ENCODE peak calls at places on chromosomes 13 and 19, in six cellular contexts. One of them, this sample, is unnamed.

GRCh38 chr19:10682397-10683063 is 18.7 kb upstream of the QTRT1 start:
- DNase-seq in cardiac fibroblast: no peak
- DNase-seq in dorsolateral prefrontal cortex: no peak
- DNase-seq in mesothelial cell of epicardium: no peak
- DNase-seq in psoas muscle: no peak
- DNase-seq in CD8-positive, alpha-beta T cell: no peak
- DNase-seq in this sample: no peak

GRCh38 chr13:92265408-92265807 is 867.0 kb downstream of the GPC5 start:
- DNase-seq in cardiac fibroblast: peak; percentile 9
- DNase-seq in dorsolateral prefrontal cortex: no peak
- DNase-seq in mesothelial cell of epicardium: no peak
- DNase-seq in psoas muscle: no peak
- DNase-seq in CD8-positive, alpha-beta T cell: no peak
- DNase-seq in this sample: no peak

GRCh38 chr13:95676100-95676774 is 702 bp upstream of the DNAJC3 start:
- DNase-seq in cardiac fibroblast: peak; percentile 50
- DNase-seq in dorsolateral prefrontal cortex: no peak
- DNase-seq in mesothelial cell of epicardium: no peak
- DNase-seq in psoas muscle: peak; percentile 57
- DNase-seq in CD8-positive, alpha-beta T cell: peak; percentile 33
- DNase-seq in this sample: peak; percentile 21

GRCh38 chr19:16288544-16288943 is 36.1 kb upstream of the KLF2 start:
- DNase-seq in cardiac fibroblast: peak; percentile 43
- DNase-seq in dorsolateral prefrontal cortex: no peak
- DNase-seq in mesothelial cell of epicardium: no peak
- DNase-seq in psoas muscle: no peak
- DNase-seq in CD8-positive, alpha-beta T cell: no peak
- DNase-seq in this sample: no peak

GRCh38 chr13:52695856-52696255 is 43.2 kb downstream of the SUGT1 start:
- DNase-seq in cardiac fibroblast: peak; percentile 65
- DNase-seq in dorsolateral prefrontal cortex: no peak
- DNase-seq in mesothelial cell of epicardium: no peak
- DNase-seq in psoas muscle: no peak
- DNase-seq in CD8-positive, alpha-beta T cell: no peak
- DNase-seq in this sample: no peak

GRCh38 chr13:71799320-71799719 is 67.7 kb downstream of the DACH1 start:
- DNase-seq in cardiac fibroblast: no peak
- DNase-seq in dorsolateral prefrontal cortex: no peak
- DNase-seq in mesothelial cell of epicardium: no peak
- DNase-seq in psoas muscle: no peak
- DNase-seq in CD8-positive, alpha-beta T cell: no peak
- DNase-seq in this sample: no peak

GRCh38 chr13:109684836-109685602 is 101.4 kb downstream of the IRS2 start:
- DNase-seq in cardiac fibroblast: peak; percentile 66
- DNase-seq in dorsolateral prefrontal cortex: no peak
- DNase-seq in mesothelial cell of epicardium: no peak
- DNase-seq in psoas muscle: no peak
- DNase-seq in CD8-positive, alpha-beta T cell: no peak
- DNase-seq in this sample: no peak

GRCh38 chr13:75963318-75963717 is 327.2 kb downstream of the LMO7 start:
- DNase-seq in cardiac fibroblast: no peak
- DNase-seq in dorsolateral prefrontal cortex: no peak
- DNase-seq in mesothelial cell of epicardium: no peak
- DNase-seq in psoas muscle: no peak
- DNase-seq in CD8-positive, alpha-beta T cell: no peak
- DNase-seq in this sample: no peak

GRCh38 chr19:10677796-10678195 is 23.4 kb upstream of the QTRT1 start:
- DNase-seq in cardiac fibroblast: no peak
- DNase-seq in dorsolateral prefrontal cortex: no peak
- DNase-seq in mesothelial cell of epicardium: no peak
- DNase-seq in psoas muscle: no peak
- DNase-seq in CD8-positive, alpha-beta T cell: no peak
- DNase-seq in this sample: no peak

GRCh38 chr13:107450931-107451330 is 764.4 kb downstream of the LIG4 start:
- DNase-seq in cardiac fibroblast: peak; percentile 68
- DNase-seq in dorsolateral prefrontal cortex: no peak
- DNase-seq in mesothelial cell of epicardium: no peak
- DNase-seq in psoas muscle: no peak
- DNase-seq in CD8-positive, alpha-beta T cell: no peak
- DNase-seq in this sample: no peak

GRCh38 chr19:38478273-38478971 is 44.9 kb downstream of the RYR1 start:
- DNase-seq in cardiac fibroblast: peak; percentile 7
- DNase-seq in dorsolateral prefrontal cortex: no peak
- DNase-seq in mesothelial cell of epicardium: no peak
- DNase-seq in psoas muscle: no peak
- DNase-seq in CD8-positive, alpha-beta T cell: no peak
- DNase-seq in this sample: peak; percentile 43

GRCh38 chr13:30697177-30697953 is 38.0 kb upstream of the ALOX5AP start:
- DNase-seq in cardiac fibroblast: no peak
- DNase-seq in dorsolateral prefrontal cortex: no peak
- DNase-seq in mesothelial cell of epicardium: no peak
- DNase-seq in psoas muscle: no peak
- DNase-seq in CD8-positive, alpha-beta T cell: no peak
- DNase-seq in this sample: no peak

GRCh38 chr13:31151837-31152236 is 9.9 kb downstream of the HSPH1 start:
- DNase-seq in cardiac fibroblast: no peak
- DNase-seq in dorsolateral prefrontal cortex: no peak
- DNase-seq in mesothelial cell of epicardium: no peak
- DNase-seq in psoas muscle: no peak
- DNase-seq in CD8-positive, alpha-beta T cell: no peak
- DNase-seq in this sample: no peak

GRCh38 chr13:50989476-50989875 is 79.9 kb downstream of the RNASEH2B start:
- DNase-seq in cardiac fibroblast: peak; percentile 25
- DNase-seq in dorsolateral prefrontal cortex: no peak
- DNase-seq in mesothelial cell of epicardium: no peak
- DNase-seq in psoas muscle: peak; percentile 54
- DNase-seq in CD8-positive, alpha-beta T cell: no peak
- DNase-seq in this sample: no peak

GRCh38 chr13:33782631-33783030 is 35.3 kb upstream of the RFC3 start:
- DNase-seq in cardiac fibroblast: no peak
- DNase-seq in dorsolateral prefrontal cortex: no peak
- DNase-seq in mesothelial cell of epicardium: no peak
- DNase-seq in psoas muscle: no peak
- DNase-seq in CD8-positive, alpha-beta T cell: no peak
- DNase-seq in this sample: no peak

GRCh38 chr19:10151521-10151920 is 31.8 kb upstream of the EIF3G start:
- DNase-seq in cardiac fibroblast: no peak
- DNase-seq in dorsolateral prefrontal cortex: no peak
- DNase-seq in mesothelial cell of epicardium: no peak
- DNase-seq in psoas muscle: no peak
- DNase-seq in CD8-positive, alpha-beta T cell: no peak
- DNase-seq in this sample: no peak

GRCh38 chr13:32262619-32263018 is 52.5 kb downstream of the ZAR1L start:
- DNase-seq in cardiac fibroblast: no peak
- DNase-seq in dorsolateral prefrontal cortex: no peak
- DNase-seq in mesothelial cell of epicardium: no peak
- DNase-seq in psoas muscle: no peak
- DNase-seq in CD8-positive, alpha-beta T cell: no peak
- DNase-seq in this sample: no peak

GRCh38 chr19:46606681-46607440 is 5.7 kb downstream of the CALM3 start:
- DNase-seq in cardiac fibroblast: no peak
- DNase-seq in dorsolateral prefrontal cortex: no peak
- DNase-seq in mesothelial cell of epicardium: no peak
- DNase-seq in psoas muscle: peak; percentile 30
- DNase-seq in CD8-positive, alpha-beta T cell: no peak
- DNase-seq in this sample: no peak

GRCh38 chr13:107459430-107459829 is 755.9 kb downstream of the LIG4 start:
- DNase-seq in cardiac fibroblast: peak; percentile 14
- DNase-seq in dorsolateral prefrontal cortex: no peak
- DNase-seq in mesothelial cell of epicardium: no peak
- DNase-seq in psoas muscle: no peak
- DNase-seq in CD8-positive, alpha-beta T cell: no peak
- DNase-seq in this sample: no peak

GRCh38 chr19:6590458-6591319 is at the start of gene CD70:
- DNase-seq in cardiac fibroblast: no peak
- DNase-seq in dorsolateral prefrontal cortex: no peak
- DNase-seq in mesothelial cell of epicardium: no peak
- DNase-seq in psoas muscle: no peak
- DNase-seq in CD8-positive, alpha-beta T cell: peak; percentile 32
- DNase-seq in this sample: peak; percentile 19

GRCh38 chr19:11673608-11674041 is 65.1 kb downstream of the ZNF823 start:
- DNase-seq in cardiac fibroblast: peak; percentile 71
- DNase-seq in dorsolateral prefrontal cortex: peak; percentile 55
- DNase-seq in mesothelial cell of epicardium: peak; percentile 39
- DNase-seq in psoas muscle: peak; percentile 73
- DNase-seq in CD8-positive, alpha-beta T cell: peak; percentile 13
- DNase-seq in this sample: peak; percentile 47

GRCh38 chr19:46748325-46749109 is 2.3 kb upstream of the STRN4 start:
- DNase-seq in cardiac fibroblast: peak; percentile 80
- DNase-seq in dorsolateral prefrontal cortex: no peak
- DNase-seq in mesothelial cell of epicardium: peak; percentile 58
- DNase-seq in psoas muscle: peak; percentile 82
- DNase-seq in CD8-positive, alpha-beta T cell: peak; percentile 82
- DNase-seq in this sample: peak; percentile 86

GRCh38 chr19:18194554-18195238 is 1.7 kb downstream of the MPV17L2 start:
- DNase-seq in cardiac fibroblast: no peak
- DNase-seq in dorsolateral prefrontal cortex: no peak
- DNase-seq in mesothelial cell of epicardium: no peak
- DNase-seq in psoas muscle: peak; percentile 66
- DNase-seq in CD8-positive, alpha-beta T cell: peak; percentile 34
- DNase-seq in this sample: peak; percentile 35

GRCh38 chr13:57787058-57787791 is 155.7 kb downstream of the PCDH17 start:
- DNase-seq in cardiac fibroblast: no peak
- DNase-seq in dorsolateral prefrontal cortex: no peak
- DNase-seq in mesothelial cell of epicardium: no peak
- DNase-seq in psoas muscle: no peak
- DNase-seq in CD8-positive, alpha-beta T cell: no peak
- DNase-seq in this sample: no peak

GRCh38 chr19:55370305-55370988 is at the start of gene IL11:
- DNase-seq in cardiac fibroblast: peak; percentile 42
- DNase-seq in dorsolateral prefrontal cortex: no peak
- DNase-seq in mesothelial cell of epicardium: no peak
- DNase-seq in psoas muscle: no peak
- DNase-seq in CD8-positive, alpha-beta T cell: no peak
- DNase-seq in this sample: no peak

GRCh38 chr13:64158910-64159309 is 2743.3 kb upstream of the PCDH20 start:
- DNase-seq in cardiac fibroblast: peak; percentile 82
- DNase-seq in dorsolateral prefrontal cortex: no peak
- DNase-seq in mesothelial cell of epicardium: no peak
- DNase-seq in psoas muscle: no peak
- DNase-seq in CD8-positive, alpha-beta T cell: no peak
- DNase-seq in this sample: no peak

GRCh38 chr13:36436811-36437210 is 4.5 kb downstream of the CCNA1 start:
- DNase-seq in cardiac fibroblast: peak; percentile 69
- DNase-seq in dorsolateral prefrontal cortex: no peak
- DNase-seq in mesothelial cell of epicardium: no peak
- DNase-seq in psoas muscle: no peak
- DNase-seq in CD8-positive, alpha-beta T cell: no peak
- DNase-seq in this sample: no peak

DNA sequence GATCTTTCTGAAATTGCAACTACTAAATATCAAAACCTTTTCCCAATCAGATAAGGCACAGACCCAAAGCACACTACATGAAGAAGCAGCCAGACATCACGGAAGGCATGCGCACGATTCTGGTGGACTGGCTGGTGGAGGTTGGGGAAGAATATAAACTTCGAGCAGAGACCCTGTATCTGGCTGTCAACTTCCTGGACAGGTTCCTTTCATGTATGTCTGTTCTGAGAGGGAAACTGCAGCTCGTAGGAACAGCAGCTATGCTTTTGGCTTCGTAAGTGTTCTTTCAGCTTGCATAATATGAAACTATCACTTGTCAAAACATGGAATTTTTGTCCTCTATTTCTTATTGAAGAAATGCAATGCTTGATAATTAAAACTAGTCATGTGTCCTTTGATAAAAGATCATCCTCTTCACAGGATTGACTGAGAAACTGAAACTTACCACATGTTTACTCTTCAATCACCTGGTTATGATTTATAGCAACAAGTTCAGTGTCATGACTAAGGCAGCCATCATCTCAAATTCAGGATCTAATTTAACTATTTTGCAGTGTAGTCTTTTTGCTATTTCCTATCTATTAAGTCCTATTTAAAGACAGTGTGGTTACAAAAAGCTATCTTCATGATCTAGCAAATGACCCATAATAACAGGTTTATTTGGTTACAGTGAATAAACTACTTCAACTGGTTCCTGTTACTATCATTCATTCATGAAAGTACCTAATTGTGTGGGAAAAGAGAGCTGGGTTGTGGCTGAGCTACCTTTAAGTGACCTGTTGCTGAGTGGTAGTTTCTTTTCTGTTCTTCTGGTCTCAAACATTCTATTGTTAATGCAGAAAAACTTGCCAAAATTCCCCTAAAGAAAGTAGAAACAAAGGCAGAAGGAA is 6.5 kb downstream of the CCNA1 start:
- DNase-seq in cardiac fibroblast: no peak
- DNase-seq in dorsolateral prefrontal cortex: no peak
- DNase-seq in mesothelial cell of epicardium: no peak
- DNase-seq in psoas muscle: no peak
- DNase-seq in CD8-positive, alpha-beta T cell: no peak
- DNase-seq in this sample: no peak
- TF ChIP-seq CTCF in cardiac fibroblast: no peak
- TF ChIP-seq CTCF in dorsolateral prefrontal cortex: no peak
- TF ChIP-seq CTCF in mesothelial cell of epicardium: no peak
- TF ChIP-seq CTCF in psoas muscle: no peak
- TF ChIP-seq CTCF in CD8-positive, alpha-beta T cell: no peak
- TF ChIP-seq CTCF in this sample: no peak

GRCh38 chr19:4794971-4795370 is 3.4 kb downstream of the FEM1A start:
- DNase-seq in cardiac fibroblast: no peak
- DNase-seq in dorsolateral prefrontal cortex: no peak
- DNase-seq in mesothelial cell of epicardium: no peak
- DNase-seq in psoas muscle: peak; percentile 85
- DNase-seq in CD8-positive, alpha-beta T cell: no peak
- DNase-seq in this sample: no peak
- TF ChIP-seq CTCF in cardiac fibroblast: no peak
- TF ChIP-seq CTCF in dorsolateral prefrontal cortex: no peak
- TF ChIP-seq CTCF in mesothelial cell of epicardium: no peak
- TF ChIP-seq CTCF in psoas muscle: no peak
- TF ChIP-seq CTCF in CD8-positive, alpha-beta T cell: no peak
- TF ChIP-seq CTCF in this sample: no peak

GRCh38 chr19:49816616-49817015 is 1.5 kb upstream of the MED25 start:
- DNase-seq in cardiac fibroblast: no peak
- DNase-seq in dorsolateral prefrontal cortex: no peak
- DNase-seq in mesothelial cell of epicardium: no peak
- DNase-seq in psoas muscle: no peak
- DNase-seq in CD8-positive, alpha-beta T cell: no peak
- DNase-seq in this sample: no peak

GRCh38 chr19:49820125-49820524 is 2.0 kb downstream of the MED25 start:
- DNase-seq in cardiac fibroblast: no peak
- DNase-seq in dorsolateral prefrontal cortex: no peak
- DNase-seq in mesothelial cell of epicardium: no peak
- DNase-seq in psoas muscle: no peak
- DNase-seq in CD8-positive, alpha-beta T cell: no peak
- DNase-seq in this sample: no peak

GRCh38 chr19:49818691-49819331 is 722 bp downstream of the MED25 start:
- DNase-seq in cardiac fibroblast: no peak
- DNase-seq in dorsolateral prefrontal cortex: no peak
- DNase-seq in mesothelial cell of epicardium: no peak
- DNase-seq in psoas muscle: no peak
- DNase-seq in CD8-positive, alpha-beta T cell: no peak
- DNase-seq in this sample: peak; percentile 51

GRCh38 chr19:49814010-49814409 is 918 bp upstream of the FUZ start:
- DNase-seq in cardiac fibroblast: peak; percentile 36
- DNase-seq in dorsolateral prefrontal cortex: no peak
- DNase-seq in mesothelial cell of epicardium: no peak
- DNase-seq in psoas muscle: no peak
- DNase-seq in CD8-positive, alpha-beta T cell: no peak
- DNase-seq in this sample: no peak

GRCh38 chr19:49817964-49818690 is at the start of gene MED25:
- DNase-seq in cardiac fibroblast: peak; percentile 92
- DNase-seq in dorsolateral prefrontal cortex: peak; percentile 83
- DNase-seq in mesothelial cell of epicardium: peak; percentile 78
- DNase-seq in psoas muscle: peak; percentile 94
- DNase-seq in CD8-positive, alpha-beta T cell: peak; percentile 87
- DNase-seq in this sample: peak; percentile 88
- TF ChIP-seq CTCF in cardiac fibroblast: no peak
- TF ChIP-seq CTCF in dorsolateral prefrontal cortex: no peak
- TF ChIP-seq CTCF in mesothelial cell of epicardium: no peak
- TF ChIP-seq CTCF in psoas muscle: peak; percentile 31
- TF ChIP-seq CTCF in CD8-positive, alpha-beta T cell: peak; percentile 19
- TF ChIP-seq CTCF in this sample: no peak

GRCh38 chr19:1465191-1466016 is 13.6 kb downstream of the C19orf25 start:
- DNase-seq in cardiac fibroblast: peak; percentile 51
- DNase-seq in dorsolateral prefrontal cortex: no peak
- DNase-seq in mesothelial cell of epicardium: no peak
- DNase-seq in psoas muscle: peak; percentile 73
- DNase-seq in CD8-positive, alpha-beta T cell: peak; percentile 26
- DNase-seq in this sample: no peak
- TF ChIP-seq CTCF in cardiac fibroblast: peak; percentile 49
- TF ChIP-seq CTCF in dorsolateral prefrontal cortex: no peak
- TF ChIP-seq CTCF in mesothelial cell of epicardium: peak; percentile 63
- TF ChIP-seq CTCF in psoas muscle: peak; percentile 53
- TF ChIP-seq CTCF in CD8-positive, alpha-beta T cell: no peak
- TF ChIP-seq CTCF in this sample: peak; percentile 42

This sample was measured in endothelial cell.